ENCODE peak calls at places on chromosomes 1 and 21, in eight cellular contexts. N, Y, P, B, L, M, S and A are unnamed samples.

GRCh38 chr21:25898671-25899070 is 163.9 kb downstream of the GABPA start:
- DNase-seq in N (no peak), Y (no peak), P (no peak), B (no peak), L (no peak), M (no peak), S (no peak), A (no peak)

GRCh38 chr1:1267488-1268283 is 6.0 kb downstream of the UBE2J2 start:
- DNase-seq in N (no peak), Y (no peak), P (no peak), B (no peak), L (no peak), M (no peak), S (no peak), A (no peak)

GRCh38 chr1:159959451-159959850 is 5.4 kb upstream of the SLAMF9 start:
- DNase-seq in N (no peak), Y (no peak), P (no peak), B (no peak), L (no peak), M (peak), S (peak), A (no peak)

GRCh38 chr1:93692983-93693591 is 11.4 kb upstream of the BCAR3 start:
- DNase-seq in N (no peak), Y (no peak), P (no peak), B (peak), L (no peak), M (peak), S (no peak), A (no peak)

GRCh38 chr1:180277476-180278192 is 47.6 kb downstream of the LHX4 start:
- DNase-seq in N (no peak), Y (no peak), P (no peak), B (no peak), L (no peak), M (no peak), S (no peak), A (no peak)

GRCh38 chr1:46205141-46205540 is 2.0 kb downstream of the LURAP1 start:
- DNase-seq in N (no peak), Y (no peak), P (no peak), B (no peak), L (no peak), M (no peak), S (no peak), A (no peak)

GRCh38 chr1:208235356-208235982 is 8.7 kb downstream of the PLXNA2 start:
- DNase-seq in N (no peak), Y (no peak), P (no peak), B (no peak), L (no peak), M (no peak), S (no peak), A (no peak)

GRCh38 chr1:108664426-108664950 is 3.6 kb upstream of the HENMT1 start:
- DNase-seq in N (no peak), Y (no peak), P (no peak), B (no peak), L (no peak), M (no peak), S (no peak), A (no peak)

GRCh38 chr1:214989341-214989740 is 93.2 kb upstream of the KCNK2 start:
- DNase-seq in N (no peak), Y (no peak), P (no peak), B (no peak), L (no peak), M (peak), S (no peak), A (no peak)

GRCh38 chr21:35933466-35933865 is 126.9 kb downstream of the SETD4 start:
- DNase-seq in N (no peak), Y (peak), P (no peak), B (peak), L (no peak), M (peak), S (peak), A (no peak)

GRCh38 chr1:28359592-28360239 is 9.8 kb upstream of the PHACTR4 start:
- DNase-seq in N (peak), Y (peak), P (peak), B (peak), L (peak), M (peak), S (peak), A (peak)

GRCh38 chr1:100476736-100477135 is 61.2 kb upstream of the GPR88 start:
- DNase-seq in N (no peak), Y (no peak), P (no peak), B (no peak), L (no peak), M (no peak), S (no peak), A (no peak)

GRCh38 chr1:157274698-157275534 is 136.7 kb upstream of the ETV3 start:
- DNase-seq in N (no peak), Y (peak), P (no peak), B (no peak), L (no peak), M (peak), S (no peak), A (no peak)

GRCh38 chr1:82091729-82092128 is 291.0 kb downstream of the ADGRL2 start:
- DNase-seq in N (no peak), Y (no peak), P (no peak), B (no peak), L (no peak), M (no peak), S (no peak), A (no peak)

GRCh38 chr1:179754031-179754624 is 11.0 kb downstream of the FAM163A start:
- DNase-seq in N (no peak), Y (no peak), P (no peak), B (no peak), L (no peak), M (peak), S (no peak), A (no peak)

GRCh38 chr1:117674521-117675400 is 68.9 kb downstream of the TENT5C start:
- DNase-seq in N (peak), Y (no peak), P (no peak), B (no peak), L (peak), M (peak), S (no peak), A (no peak)

GRCh38 chr1:228902781-228903572 is 167.7 kb downstream of the RHOU start:
- DNase-seq in N (peak), Y (peak), P (peak), B (peak), L (peak), M (peak), S (peak), A (no peak)

GRCh38 chr21:44985441-44986401 is 45.9 kb downstream of the SLX9 start:
- DNase-seq in N (no peak), Y (peak), P (peak), B (peak), L (no peak), M (no peak), S (peak), A (no peak)

GRCh38 chr21:38938343-38938742 is 132.6 kb downstream of the ETS2 start:
- DNase-seq in N (no peak), Y (no peak), P (no peak), B (no peak), L (no peak), M (no peak), S (no peak), A (peak)

GRCh38 chr21:38804617-38805281 is 980 bp upstream of the ETS2 start:
- DNase-seq in N (peak), Y (peak), P (peak), B (peak), L (peak), M (peak), S (peak), A (peak)

GRCh38 chr1:188514917-188515316 is 1686.2 kb downstream of the PLA2G4A start:
- DNase-seq in N (no peak), Y (no peak), P (no peak), B (no peak), L (no peak), M (no peak), S (no peak), A (no peak)

GRCh38 chr1:101039245-101039644 is 13.7 kb upstream of the DPH5 start:
- DNase-seq in N (no peak), Y (no peak), P (no peak), B (no peak), L (no peak), M (no peak), S (no peak), A (no peak)

GRCh38 chr1:60449876-60450275 is 376.3 kb upstream of the C1orf87 start:
- DNase-seq in N (no peak), Y (no peak), P (no peak), B (no peak), L (peak), M (no peak), S (no peak), A (no peak)

GRCh38 chr1:241847796-241848668 is at the start of gene EXO1:
- DNase-seq in N (peak), Y (peak), P (peak), B (peak), L (peak), M (peak), S (peak), A (peak)

GRCh38 chr1:59707216-59707615 is 107.5 kb upstream of the HOOK1 start:
- DNase-seq in N (no peak), Y (peak), P (no peak), B (peak), L (no peak), M (peak), S (peak), A (no peak)

GRCh38 chr1:177646757-177647730 is 322.8 kb downstream of the SEC16B start:
- DNase-seq in N (no peak), Y (no peak), P (no peak), B (no peak), L (no peak), M (no peak), S (no peak), A (no peak)

GRCh38 chr1:154736840-154737239 is 128.9 kb upstream of the ADAR start:
- DNase-seq in N (no peak), Y (peak), P (no peak), B (no peak), L (no peak), M (peak), S (no peak), A (no peak)

GRCh38 chr1:158983235-158983634 is 26.5 kb upstream of the IFI16 start:
- DNase-seq in N (no peak), Y (no peak), P (no peak), B (no peak), L (no peak), M (no peak), S (no peak), A (no peak)

DNA sequence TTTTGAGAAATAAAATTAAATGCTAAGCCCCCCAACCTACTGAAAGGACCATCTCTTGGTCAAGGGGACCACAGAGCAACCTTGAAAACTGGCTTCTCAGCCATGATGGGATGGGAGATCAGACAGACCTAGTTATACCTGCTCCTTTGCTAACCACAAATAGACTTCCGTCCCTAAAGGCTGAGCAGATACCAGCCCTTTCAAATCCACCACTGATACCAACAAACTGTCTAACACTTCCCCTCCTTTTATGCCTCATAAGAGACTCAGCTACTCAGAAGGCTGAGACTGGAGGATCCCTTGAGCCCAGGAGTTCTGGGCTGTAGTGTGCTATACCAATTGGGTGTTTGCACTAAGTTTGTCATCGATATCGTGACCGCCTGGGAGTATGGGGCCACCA is 407.3 kb downstream of the SIPA1L2 start:
- DNase-seq in N (no peak), Y (no peak), P (no peak), B (no peak), L (peak), M (no peak), S (no peak), A (no peak)
- H3K27ac ChIP-seq in N (no peak), Y (no peak), P (no peak), B (no peak), L (no peak), M (peak), S (no peak), A (no peak)

GRCh38 chr1:205630651-205631009 is 1.2 kb downstream of the ELK4 start:
- DNase-seq in N (no peak), Y (no peak), P (no peak), B (no peak), L (no peak), M (no peak), S (no peak), A (no peak)

GRCh38 chr1:205631010-205631726 is 643 bp downstream of the ELK4 start:
- DNase-seq in N (peak), Y (peak), P (peak), B (peak), L (peak), M (peak), S (peak), A (peak)

GRCh38 chr1:205632374-205633169 is 761 bp upstream of the ELK4 start:
- DNase-seq in N (no peak), Y (no peak), P (no peak), B (no peak), L (no peak), M (peak), S (no peak), A (no peak)

GRCh38 chr1:205631727-205632373 is at the start of gene ELK4:
- DNase-seq in N (peak), Y (peak), P (peak), B (peak), L (peak), M (peak), S (peak), A (peak)

GRCh38 chr1:205633421-205633976 is 1.7 kb upstream of the ELK4 start:
- DNase-seq in N (no peak), Y (no peak), P (no peak), B (no peak), L (no peak), M (peak), S (no peak), A (no peak)
- H3K27ac ChIP-seq in N (no peak), Y (peak), P (no peak), B (no peak), L (no peak), M (no peak), S (peak), A (no peak)

GRCh38 chr1:41238311-41239094 is 3.6 kb downstream of the SCMH1 start:
- DNase-seq in N (no peak), Y (no peak), P (no peak), B (no peak), L (peak), M (peak), S (no peak), A (no peak)
- H3K27ac ChIP-seq in N (no peak), Y (no peak), P (no peak), B (no peak), L (no peak), M (peak), S (no peak), A (no peak)

GRCh38 chr1:165897326-165898303 is 70.2 kb downstream of the UCK2 start:
- DNase-seq in N (no peak), Y (no peak), P (no peak), B (no peak), L (no peak), M (no peak), S (no peak), A (no peak)

GRCh38 chr1:165898837-165899236 is 71.4 kb downstream of the UCK2 start:
- DNase-seq in N (no peak), Y (peak), P (no peak), B (no peak), L (no peak), M (peak), S (peak), A (no peak)

GRCh38 chr1:165895451-165895871 is 68.0 kb downstream of the UCK2 start:
- DNase-seq in N (no peak), Y (no peak), P (no peak), B (no peak), L (no peak), M (no peak), S (no peak), A (no peak)

GRCh38 chr1:165894591-165894990 is 67.2 kb downstream of the UCK2 start:
- DNase-seq in N (no peak), Y (no peak), P (no peak), B (no peak), L (no peak), M (peak), S (no peak), A (no peak)

DNA sequence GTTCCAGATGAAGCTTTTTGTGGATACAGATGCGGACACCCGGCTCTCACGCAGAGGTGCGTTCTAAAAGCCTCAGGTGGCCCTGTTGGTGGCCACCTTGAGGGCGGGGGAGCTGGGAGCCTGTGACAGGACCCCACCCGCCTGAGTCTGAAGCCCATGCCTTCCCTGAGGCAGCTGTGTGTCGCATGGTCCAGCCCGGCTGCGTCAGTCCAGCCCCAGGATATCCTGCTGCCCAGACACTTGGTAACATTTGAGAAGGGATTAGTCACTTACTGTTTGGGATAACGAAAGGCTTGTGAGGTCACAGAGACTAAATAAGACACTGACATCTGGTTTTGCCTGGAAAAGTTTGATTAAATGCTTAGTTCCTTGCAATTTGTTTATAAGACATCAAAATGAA is 68.9 kb downstream of the UCK2 start:
- DNase-seq in N (no peak), Y (no peak), P (no peak), B (no peak), L (no peak), M (peak), S (peak), A (no peak)
- H3K27ac ChIP-seq in N (peak), Y (no peak), P (no peak), B (no peak), L (peak), M (peak), S (peak), A (no peak)

GRCh38 chr1:19496529-19496877 is 11.2 kb upstream of the CAPZB start:
- DNase-seq in N (no peak), Y (no peak), P (no peak), B (no peak), L (no peak), M (no peak), S (no peak), A (no peak)
- H3K27ac ChIP-seq in N (peak), Y (peak), P (peak), B (no peak), L (peak), M (no peak), S (no peak), A (no peak)

DNA sequence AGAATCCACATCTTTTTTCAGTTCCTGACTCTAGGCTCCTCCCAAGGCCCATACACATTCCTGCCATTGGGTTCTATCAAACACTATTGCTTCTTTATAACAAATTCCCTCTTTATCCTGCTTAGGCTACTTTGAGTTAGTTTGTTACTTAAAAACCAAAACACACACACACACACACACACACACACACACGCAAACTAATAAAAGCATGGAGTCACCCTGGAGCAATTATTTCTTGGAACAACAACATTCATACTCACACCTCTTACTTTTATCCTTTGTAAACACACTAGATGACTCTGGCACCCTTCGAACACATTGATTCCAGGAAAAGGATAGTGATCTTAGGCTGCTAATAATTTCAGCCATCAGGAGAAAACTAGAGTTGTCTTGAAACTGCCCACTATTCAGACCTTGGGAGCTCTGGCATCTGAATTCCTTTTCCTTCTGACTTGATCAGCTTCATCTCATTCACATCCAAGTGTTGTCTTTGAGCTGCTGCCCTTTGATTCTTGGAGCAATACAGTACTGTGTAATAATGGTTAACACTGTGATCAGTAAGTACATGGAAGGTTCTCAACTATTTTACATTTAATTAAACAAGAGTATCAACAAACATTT is 2.6 kb upstream of the SEC22B start:
- DNase-seq in N (no peak), Y (no peak), P (no peak), B (no peak), L (peak), M (no peak), S (no peak), A (no peak)
- H3K27ac ChIP-seq in N (peak), Y (peak), P (peak), B (peak), L (peak), M (no peak), S (peak), A (no peak)

GRCh38 chr1:38433097-38433722 is 386.6 kb upstream of the POU3F1 start:
- DNase-seq in N (no peak), Y (no peak), P (no peak), B (no peak), L (no peak), M (no peak), S (no peak), A (no peak)
- H3K27ac ChIP-seq in N (no peak), Y (no peak), P (no peak), B (no peak), L (no peak), M (no peak), S (no peak), A (no peak)

GRCh38 chr1:53731201-53731600 is 7.8 kb downstream of the GLIS1 start:
- DNase-seq in N (no peak), Y (no peak), P (no peak), B (no peak), L (no peak), M (no peak), S (no peak), A (no peak)
- H3K27ac ChIP-seq in N (no peak), Y (no peak), P (no peak), B (no peak), L (no peak), M (peak), S (no peak), A (no peak)

DNA sequence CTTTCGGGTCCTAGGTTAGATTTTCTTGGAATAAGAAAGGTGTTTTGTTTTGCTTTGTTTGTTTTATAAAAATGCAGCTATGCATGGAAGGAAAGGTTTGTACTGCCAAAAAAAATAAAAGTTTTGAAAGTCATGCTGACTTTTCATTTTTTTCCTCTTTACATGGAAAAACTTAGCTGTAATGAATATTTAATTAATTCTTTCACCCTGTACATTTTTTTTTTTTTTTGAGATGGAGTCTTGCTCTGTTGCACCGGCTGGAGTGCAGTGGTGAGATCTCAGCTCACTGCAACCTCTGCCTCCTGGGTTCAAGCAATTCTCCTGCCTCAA is 48.7 kb downstream of the NENF start:
- DNase-seq in N (no peak), Y (no peak), P (no peak), B (no peak), L (no peak), M (no peak), S (peak), A (no peak)
- H3K27ac ChIP-seq in N (no peak), Y (no peak), P (no peak), B (no peak), L (no peak), M (peak), S (peak), A (no peak)

GRCh38 chr1:244958593-244958992 is 94.2 kb upstream of the HNRNPU start:
- DNase-seq in N (no peak), Y (no peak), P (no peak), B (no peak), L (no peak), M (no peak), S (no peak), A (no peak)
- H3K27ac ChIP-seq in N (no peak), Y (no peak), P (no peak), B (no peak), L (no peak), M (no peak), S (no peak), A (no peak)